ENCODE peak calls at places on chromosomes 6 and 20, in six cellular contexts. E, W, D, L, G and F are unnamed samples.

GRCh38 chr6:25601797-25602679 is 50.0 kb upstream of the SCGN start:
- DNase-seq in E (peak), G (no peak), D (peak), W (no peak), L (no peak), F (no peak)

GRCh38 chr6:33075568-33076405 is at the start of gene HLA-DPB1:
- DNase-seq in E (peak), L (no peak), D (peak), G (no peak), W (no peak), F (no peak)

GRCh38 chr20:5843054-5843731 is 93.0 kb downstream of the SHLD1 start:
- DNase-seq in L (no peak), D (peak), W (no peak), E (no peak), G (no peak), F (no peak)

GRCh38 chr6:53603381-53604121 is 58.6 kb upstream of the GCLC start:
- DNase-seq in L (no peak), E (no peak), G (no peak), D (no peak), W (no peak), F (no peak)

GRCh38 chr6:32968770-32969684 is 633 bp downstream of the BRD2 start:
- DNase-seq in D (peak), W (peak), L (peak), E (peak), G (peak), F (peak)

GRCh38 chr20:51413753-51414323 is 128.7 kb downstream of the NFATC2 start:
- DNase-seq in E (no peak), D (peak), G (no peak), L (no peak), W (no peak), F (no peak)

GRCh38 chr6:89716532-89716931 is 78.0 kb upstream of the LYRM2 start:
- DNase-seq in W (no peak), E (no peak), G (no peak), D (no peak), L (no peak), F (no peak)

GRCh38 chr6:95596021-95596420 is 18.7 kb downstream of the MANEA start:
- DNase-seq in L (no peak), G (no peak), E (no peak), W (no peak), D (no peak), F (no peak)

GRCh38 chr6:135938588-135939215 is 87.2 kb downstream of the PDE7B start:
- DNase-seq in W (no peak), G (no peak), L (no peak), E (peak), D (peak), F (no peak)

GRCh38 chr20:25310268-25310920 is 62.5 kb downstream of the PYGB start:
- DNase-seq in D (peak), W (peak), L (no peak), G (no peak), E (peak), F (peak)

GRCh38 chr6:137044366-137045220 is at the start of gene IL20RA:
- DNase-seq in W (peak), D (peak), E (peak), G (peak), L (no peak), F (no peak)

GRCh38 chr6:27452496-27452897 is 20.4 kb downstream of the ZNF184 start:
- DNase-seq in L (no peak), E (no peak), G (no peak), D (no peak), W (no peak), F (no peak)

GRCh38 chr6:68086199-68086598 is 548.9 kb upstream of the ADGRB3 start:
- DNase-seq in W (no peak), E (no peak), G (no peak), D (no peak), L (no peak), F (no peak)

GRCh38 chr6:126312013-126312665 is 27.8 kb upstream of the CENPW start:
- DNase-seq in G (no peak), E (peak), W (no peak), D (peak), L (no peak), F (no peak)

GRCh38 chr6:35764238-35764896 is 12.0 kb upstream of the CLPSL2 start:
- DNase-seq in W (no peak), E (no peak), G (peak), L (no peak), D (no peak), F (peak)

GRCh38 chr6:35731414-35731735 is 5.5 kb upstream of the ARMC12 start:
- DNase-seq in L (peak), G (peak), W (peak), D (peak), E (peak), F (peak)

GRCh38 chr6:49979584-49979983 is 10.2 kb upstream of the DEFB113 start:
- DNase-seq in D (peak), G (no peak), W (no peak), L (no peak), E (no peak), F (no peak)

GRCh38 chr6:141290871-141291270 is 841.9 kb upstream of the GJE1 start:
- DNase-seq in E (no peak), D (no peak), L (no peak), G (no peak), W (no peak), F (no peak)

GRCh38 chr20:46212252-46212651 is 94.1 kb downstream of the CD40 start:
- DNase-seq in G (no peak), L (no peak), W (no peak), D (no peak), E (no peak), F (no peak)

GRCh38 chr6:9514146-9514545 is 900.7 kb downstream of the TFAP2A start:
- DNase-seq in G (no peak), W (no peak), E (no peak), D (no peak), L (no peak), F (no peak)

GRCh38 chr6:7473805-7474329 is 67.6 kb upstream of the DSP start:
- DNase-seq in L (no peak), E (no peak), D (no peak), W (no peak), G (no peak), F (no peak)

GRCh38 chr6:75853796-75854195 is 104.8 kb downstream of the MYO6 start:
- DNase-seq in D (no peak), L (no peak), E (no peak), G (no peak), W (no peak), F (no peak)

GRCh38 chr20:3661836-3662665 is 1.1 kb downstream of the GFRA4 start:
- DNase-seq in L (no peak), G (no peak), W (no peak), D (no peak), E (no peak), F (peak)

GRCh38 chr6:117829594-117830319 is 77.3 kb upstream of the SLC35F1 start:
- DNase-seq in L (no peak), E (peak), D (peak), G (no peak), W (no peak), F (no peak)
- TF ChIP-seq CTCF in L (no peak), E (peak), D (peak), G (no peak), W (peak), F (peak)

GRCh38 chr6:51528556-51528955 is 558.9 kb downstream of the PKHD1 start:
- DNase-seq in W (no peak), E (no peak), L (no peak), G (no peak), D (no peak), F (no peak)

GRCh38 chr6:51535327-51535726 is 552.1 kb downstream of the PKHD1 start:
- DNase-seq in L (no peak), G (no peak), D (no peak), E (no peak), W (no peak), F (no peak)

GRCh38 chr6:51533962-51534361 is 553.5 kb downstream of the PKHD1 start:
- DNase-seq in L (no peak), G (no peak), E (no peak), D (no peak), W (no peak), F (no peak)

GRCh38 chr6:51529240-51529639 is 558.2 kb downstream of the PKHD1 start:
- DNase-seq in G (no peak), D (no peak), L (no peak), E (no peak), W (no peak), F (no peak)

DNA sequence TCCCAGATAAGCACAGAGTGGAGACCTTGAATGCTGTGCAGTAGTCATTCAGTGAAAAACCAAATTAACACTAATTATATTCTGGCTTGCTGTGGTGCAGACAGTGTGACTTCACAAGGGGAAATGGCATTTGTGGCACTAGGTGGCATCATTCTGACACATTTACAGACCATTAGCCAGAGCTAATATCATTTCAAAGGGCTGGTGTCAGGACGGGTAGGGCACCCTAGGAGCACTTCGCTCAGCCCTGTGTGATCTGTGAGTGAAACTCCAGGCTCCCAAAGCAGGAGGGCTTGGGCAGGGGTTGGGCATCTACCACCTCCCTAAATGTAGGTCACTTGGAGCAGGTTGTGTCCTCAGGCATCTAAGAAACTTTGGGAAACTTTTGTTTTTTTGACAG is 555.8 kb downstream of the PKHD1 start:
- DNase-seq in W (no peak), D (peak), E (no peak), L (no peak), G (no peak), F (no peak)
- TF ChIP-seq CTCF in W (no peak), D (no peak), E (no peak), L (no peak), G (no peak), F (peak)

GRCh38 chr20:21808139-21808538 is 102.7 kb downstream of the PAX1 start:
- DNase-seq in G (no peak), D (no peak), W (no peak), E (no peak), L (no peak), F (no peak)

GRCh38 chr20:21804779-21805178 is 99.3 kb downstream of the PAX1 start:
- DNase-seq in D (no peak), E (no peak), G (no peak), L (no peak), W (no peak), F (no peak)

GRCh38 chr20:21809961-21810523 is 104.6 kb downstream of the PAX1 start:
- DNase-seq in D (no peak), L (no peak), E (no peak), G (no peak), W (no peak), F (no peak)

GRCh38 chr20:21812384-21812783 is 106.9 kb downstream of the PAX1 start:
- DNase-seq in G (no peak), L (no peak), E (no peak), D (no peak), W (no peak), F (no peak)

GRCh38 chr20:21808863-21809664 is 103.6 kb downstream of the PAX1 start:
- DNase-seq in E (peak), D (peak), G (peak), W (peak), L (peak), F (no peak)
- TF ChIP-seq CTCF in E (peak), D (peak), G (peak), W (peak), L (no peak), F (peak)

DNA sequence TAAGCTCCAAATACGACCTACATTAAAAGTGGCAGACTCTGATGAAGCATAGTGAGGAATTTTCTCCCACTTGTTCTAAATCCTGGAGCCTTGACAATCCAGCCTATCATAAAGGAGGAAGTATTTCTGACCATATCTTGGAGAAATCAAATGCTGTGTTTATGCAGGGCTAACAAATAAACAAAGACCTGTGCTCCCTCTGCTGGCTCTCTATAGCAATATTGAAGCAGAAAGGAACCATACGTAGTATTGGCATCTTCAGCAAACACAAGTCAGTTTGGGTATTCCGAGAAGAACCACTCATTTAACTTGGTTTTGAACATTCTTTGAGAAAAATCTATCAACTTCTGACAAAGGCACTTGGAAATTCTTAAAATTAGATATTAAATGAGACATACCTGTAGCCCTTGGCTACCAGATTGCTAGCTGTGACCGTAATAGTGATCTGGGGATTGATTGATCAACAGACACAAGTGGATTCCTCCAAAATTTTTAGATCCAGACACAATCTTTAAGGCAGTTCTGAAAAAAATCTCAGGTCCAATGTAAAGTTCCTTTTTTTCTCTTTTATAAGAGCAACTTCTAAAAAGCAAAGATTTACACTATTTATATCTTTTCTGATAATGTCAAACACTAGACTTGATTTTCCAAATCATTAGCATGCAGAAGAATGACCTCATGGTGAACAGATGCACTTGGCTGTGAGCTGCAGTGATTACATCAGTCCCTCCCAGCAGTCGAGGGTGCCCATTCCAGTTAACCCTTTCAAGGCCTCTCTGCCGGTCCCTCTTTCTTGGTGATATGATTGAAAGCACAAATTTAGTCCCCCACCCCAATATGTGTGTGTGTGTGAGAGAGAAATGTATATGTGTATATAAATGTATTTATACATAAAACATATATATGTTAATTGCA is 40.2 kb downstream of the INSM1 start:
- DNase-seq in G (no peak), D (no peak), E (no peak), L (no peak), W (no peak), F (no peak)
- TF ChIP-seq CTCF in G (peak), D (no peak), E (peak), L (no peak), W (no peak), F (peak)

GRCh38 chr20:44734938-44735337 is 10.7 kb upstream of the KCNK15 start:
- DNase-seq in G (no peak), L (no peak), D (no peak), W (no peak), E (peak), F (no peak)
- TF ChIP-seq CTCF in G (no peak), L (no peak), D (no peak), W (no peak), E (no peak), F (peak)

GRCh38 chr6:159692303-159693127 is 526 bp downstream of the SOD2 start:
- DNase-seq in G (no peak), W (peak), L (no peak), E (peak), D (peak), F (no peak)

GRCh38 chr6:159691133-159691962 is 1.7 kb downstream of the SOD2 start:
- DNase-seq in G (no peak), E (peak), L (no peak), W (no peak), D (peak), F (no peak)

GRCh38 chr6:159693894-159694545 is 979 bp upstream of the SOD2 start:
- DNase-seq in L (no peak), D (peak), E (peak), W (no peak), G (no peak), F (no peak)

GRCh38 chr6:159691963-159692287 is 1.1 kb downstream of the SOD2 start:
- DNase-seq in W (no peak), G (no peak), E (no peak), D (peak), L (no peak), F (no peak)

DNA sequence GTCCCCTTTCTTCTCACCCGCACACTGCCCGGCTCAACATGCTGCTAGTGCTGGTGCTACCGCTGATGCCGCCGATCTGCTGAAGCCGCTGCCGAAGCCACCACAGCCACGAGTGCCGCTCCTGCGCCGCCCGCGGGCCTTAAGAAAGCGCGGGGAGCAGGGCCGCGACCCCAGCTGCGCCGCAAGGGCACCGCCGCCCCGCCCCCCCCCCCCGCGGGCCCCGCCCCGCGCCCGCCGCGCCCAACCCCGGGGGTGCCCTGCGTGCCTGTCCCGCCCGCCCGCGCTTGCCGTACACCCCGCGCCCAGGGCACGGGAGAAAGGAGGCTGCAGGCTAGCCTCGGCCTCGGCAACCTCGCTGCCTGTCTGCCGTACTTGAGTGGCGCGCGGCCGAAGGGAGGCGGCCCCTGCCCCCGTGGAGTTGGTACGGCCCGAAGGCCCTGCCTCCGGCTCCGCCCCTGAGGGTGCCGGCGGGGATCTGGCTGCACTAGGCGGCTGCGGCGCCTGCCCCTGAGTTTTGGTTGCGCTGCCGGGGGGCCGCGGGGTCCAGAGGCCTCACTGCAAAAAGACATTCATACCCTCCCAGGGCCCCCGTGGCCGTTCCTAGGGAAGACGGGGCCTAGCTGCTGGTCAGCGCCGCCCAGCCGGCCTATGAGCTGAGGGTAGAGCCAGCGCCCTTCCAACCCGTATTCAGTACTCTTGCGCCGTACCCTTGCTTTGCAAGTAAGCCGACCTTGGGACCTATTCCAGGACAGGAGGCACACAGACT is at the start of gene SOD2:
- DNase-seq in W (peak), E (peak), D (peak), G (peak), L (peak), F (peak)
- TF ChIP-seq CTCF in W (no peak), E (no peak), D (no peak), G (no peak), L (no peak), F (no peak)

GRCh38 chr20:63958471-63958870 is 2.3 kb upstream of the UCKL1 start:
- DNase-seq in L (no peak), E (no peak), W (no peak), D (no peak), G (no peak), F (no peak)

GRCh38 chr20:63957690-63958441 is 1.6 kb upstream of the UCKL1 start:
- DNase-seq in W (no peak), L (no peak), D (peak), G (no peak), E (peak), F (no peak)

GRCh38 chr20:63955846-63956663 is at the start of gene UCKL1:
- DNase-seq in W (peak), E (peak), L (peak), D (peak), G (peak), F (no peak)

GRCh38 chr20:63956664-63957003 is 418 bp upstream of the UCKL1 start:
- DNase-seq in W (no peak), G (no peak), L (no peak), E (no peak), D (no peak), F (no peak)

DNA sequence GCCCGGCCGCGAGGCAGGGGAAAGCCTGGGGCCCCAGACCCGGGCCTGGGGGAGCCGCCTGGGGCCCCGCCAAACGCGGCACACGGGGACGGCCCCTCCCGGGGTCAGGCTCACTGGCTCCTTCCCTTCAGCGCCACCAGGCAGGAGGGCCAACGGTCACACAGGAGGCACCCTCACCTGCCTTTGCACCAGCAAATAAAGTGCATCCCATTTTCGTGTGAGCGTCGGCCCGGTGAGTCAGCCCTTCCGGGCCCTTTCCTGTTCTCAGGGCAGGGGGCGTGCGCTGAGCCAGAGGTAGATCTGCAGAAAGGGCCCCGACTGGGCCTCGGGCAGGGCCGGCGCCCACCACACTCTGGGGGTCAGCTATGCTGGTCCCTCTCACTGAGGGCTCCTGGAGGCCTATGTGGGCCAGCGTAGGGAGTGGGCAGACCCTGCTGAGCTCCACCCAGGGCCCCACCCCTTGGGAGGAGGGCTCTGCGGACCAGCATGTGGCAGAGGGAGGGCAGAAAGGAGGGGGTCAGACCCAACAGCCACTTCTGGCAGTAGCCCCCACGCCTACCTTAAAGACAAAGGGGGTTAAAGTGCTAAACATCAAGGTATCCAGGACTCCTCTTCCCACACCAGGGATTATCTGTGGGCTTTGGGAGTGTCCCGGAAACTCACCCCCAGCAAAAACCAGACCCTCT is 931 bp upstream of the UCKL1 start:
- DNase-seq in W (peak), D (peak), E (peak), G (no peak), L (no peak), F (no peak)
- TF ChIP-seq CTCF in W (no peak), D (no peak), E (peak), G (peak), L (no peak), F (peak)